ENCODE peak calls at places on chromosome 20, in eight cellular contexts. One of them, this sample, is unnamed.

GRCh38 chr20:24948939-24949679 is at the start of gene CST7:
- DNase-seq in AG08395: no peak
- DNase-seq in fibroblast of the aortic adventitia: no peak
- DNase-seq in stimulated activated CD8-positive, alpha-beta memory T cell treated with anti-CD3 and anti-CD28 coated beads, Interleukin-4, amount 100 ng/mL, for 1 hour: peak
- DNase-seq in testis: peak
- DNase-seq in stimulated activated CD4-positive, alpha-beta T cell treated with anti-CD3 and anti-CD28 coated beads, Interleukin-1b, Interleukin-23, amount 100 ng/mL, for 24 hours: peak
- DNase-seq in activated T-helper 1 cell treated with anti-CD3 and anti-CD28 coated beads, Interleukin-2, amount 50 U/mL, for 16 hours: peak
- DNase-seq in kidney glomerular epithelial cell: no peak
- DNase-seq in this sample: peak

GRCh38 chr20:45358282-45359068 is 4.5 kb upstream of the SYS1 start:
- DNase-seq in stimulated activated CD4-positive, alpha-beta T cell treated with anti-CD3 and anti-CD28 coated beads, Interleukin-1b, Interleukin-23, amount 100 ng/mL, for 24 hours: no peak
- DNase-seq in stimulated activated CD8-positive, alpha-beta memory T cell treated with anti-CD3 and anti-CD28 coated beads, Interleukin-4, amount 100 ng/mL, for 1 hour: no peak
- DNase-seq in kidney glomerular epithelial cell: peak
- DNase-seq in testis: peak
- DNase-seq in fibroblast of the aortic adventitia: peak
- DNase-seq in activated T-helper 1 cell treated with anti-CD3 and anti-CD28 coated beads, Interleukin-2, amount 50 U/mL, for 16 hours: no peak
- DNase-seq in AG08395: peak
- DNase-seq in this sample: no peak

GRCh38 chr20:10603971-10604864 is 69.6 kb downstream of the JAG1 start:
- DNase-seq in AG08395: peak
- DNase-seq in testis: peak
- DNase-seq in stimulated activated CD4-positive, alpha-beta T cell treated with anti-CD3 and anti-CD28 coated beads, Interleukin-1b, Interleukin-23, amount 100 ng/mL, for 24 hours: no peak
- DNase-seq in fibroblast of the aortic adventitia: peak
- DNase-seq in activated T-helper 1 cell treated with anti-CD3 and anti-CD28 coated beads, Interleukin-2, amount 50 U/mL, for 16 hours: no peak
- DNase-seq in stimulated activated CD8-positive, alpha-beta memory T cell treated with anti-CD3 and anti-CD28 coated beads, Interleukin-4, amount 100 ng/mL, for 1 hour: no peak
- DNase-seq in kidney glomerular epithelial cell: peak
- DNase-seq in this sample: no peak

GRCh38 chr20:2446845-2447244 is 23.7 kb downstream of the SNRPB start:
- DNase-seq in stimulated activated CD8-positive, alpha-beta memory T cell treated with anti-CD3 and anti-CD28 coated beads, Interleukin-4, amount 100 ng/mL, for 1 hour: no peak
- DNase-seq in fibroblast of the aortic adventitia: no peak
- DNase-seq in kidney glomerular epithelial cell: no peak
- DNase-seq in AG08395: no peak
- DNase-seq in testis: no peak
- DNase-seq in activated T-helper 1 cell treated with anti-CD3 and anti-CD28 coated beads, Interleukin-2, amount 50 U/mL, for 16 hours: no peak
- DNase-seq in stimulated activated CD4-positive, alpha-beta T cell treated with anti-CD3 and anti-CD28 coated beads, Interleukin-1b, Interleukin-23, amount 100 ng/mL, for 24 hours: no peak
- DNase-seq in this sample: no peak

GRCh38 chr20:59007758-59008511 is 881 bp upstream of the CTSZ start:
- DNase-seq in AG08395: no peak
- DNase-seq in fibroblast of the aortic adventitia: no peak
- DNase-seq in activated T-helper 1 cell treated with anti-CD3 and anti-CD28 coated beads, Interleukin-2, amount 50 U/mL, for 16 hours: no peak
- DNase-seq in kidney glomerular epithelial cell: peak
- DNase-seq in stimulated activated CD8-positive, alpha-beta memory T cell treated with anti-CD3 and anti-CD28 coated beads, Interleukin-4, amount 100 ng/mL, for 1 hour: no peak
- DNase-seq in testis: no peak
- DNase-seq in stimulated activated CD4-positive, alpha-beta T cell treated with anti-CD3 and anti-CD28 coated beads, Interleukin-1b, Interleukin-23, amount 100 ng/mL, for 24 hours: no peak
- DNase-seq in this sample: peak

GRCh38 chr20:1674361-1674760 is 16.8 kb upstream of the SIRPG start:
- DNase-seq in kidney glomerular epithelial cell: no peak
- DNase-seq in stimulated activated CD8-positive, alpha-beta memory T cell treated with anti-CD3 and anti-CD28 coated beads, Interleukin-4, amount 100 ng/mL, for 1 hour: no peak
- DNase-seq in activated T-helper 1 cell treated with anti-CD3 and anti-CD28 coated beads, Interleukin-2, amount 50 U/mL, for 16 hours: peak
- DNase-seq in testis: no peak
- DNase-seq in fibroblast of the aortic adventitia: no peak
- DNase-seq in stimulated activated CD4-positive, alpha-beta T cell treated with anti-CD3 and anti-CD28 coated beads, Interleukin-1b, Interleukin-23, amount 100 ng/mL, for 24 hours: no peak
- DNase-seq in AG08395: no peak
- DNase-seq in this sample: no peak

GRCh38 chr20:3027987-3028386 is 15.4 kb upstream of the GNRH2 start:
- DNase-seq in activated T-helper 1 cell treated with anti-CD3 and anti-CD28 coated beads, Interleukin-2, amount 50 U/mL, for 16 hours: no peak
- DNase-seq in AG08395: no peak
- DNase-seq in stimulated activated CD8-positive, alpha-beta memory T cell treated with anti-CD3 and anti-CD28 coated beads, Interleukin-4, amount 100 ng/mL, for 1 hour: no peak
- DNase-seq in testis: no peak
- DNase-seq in stimulated activated CD4-positive, alpha-beta T cell treated with anti-CD3 and anti-CD28 coated beads, Interleukin-1b, Interleukin-23, amount 100 ng/mL, for 24 hours: no peak
- DNase-seq in kidney glomerular epithelial cell: no peak
- DNase-seq in fibroblast of the aortic adventitia: no peak
- DNase-seq in this sample: no peak

GRCh38 chr20:57577679-57578475 is 17.0 kb downstream of the PCK1 start:
- DNase-seq in testis: no peak
- DNase-seq in activated T-helper 1 cell treated with anti-CD3 and anti-CD28 coated beads, Interleukin-2, amount 50 U/mL, for 16 hours: no peak
- DNase-seq in stimulated activated CD8-positive, alpha-beta memory T cell treated with anti-CD3 and anti-CD28 coated beads, Interleukin-4, amount 100 ng/mL, for 1 hour: no peak
- DNase-seq in fibroblast of the aortic adventitia: no peak
- DNase-seq in kidney glomerular epithelial cell: no peak
- DNase-seq in AG08395: no peak
- DNase-seq in stimulated activated CD4-positive, alpha-beta T cell treated with anti-CD3 and anti-CD28 coated beads, Interleukin-1b, Interleukin-23, amount 100 ng/mL, for 24 hours: no peak
- DNase-seq in this sample: no peak

GRCh38 chr20:6630494-6630893 is 137.0 kb upstream of the BMP2 start:
- DNase-seq in activated T-helper 1 cell treated with anti-CD3 and anti-CD28 coated beads, Interleukin-2, amount 50 U/mL, for 16 hours: no peak
- DNase-seq in stimulated activated CD4-positive, alpha-beta T cell treated with anti-CD3 and anti-CD28 coated beads, Interleukin-1b, Interleukin-23, amount 100 ng/mL, for 24 hours: no peak
- DNase-seq in testis: no peak
- DNase-seq in fibroblast of the aortic adventitia: no peak
- DNase-seq in stimulated activated CD8-positive, alpha-beta memory T cell treated with anti-CD3 and anti-CD28 coated beads, Interleukin-4, amount 100 ng/mL, for 1 hour: no peak
- DNase-seq in kidney glomerular epithelial cell: no peak
- DNase-seq in AG08395: no peak
- DNase-seq in this sample: no peak

GRCh38 chr20:58081842-58082241 is 146.6 kb downstream of the ANKRD60 start:
- DNase-seq in testis: no peak
- DNase-seq in fibroblast of the aortic adventitia: peak
- DNase-seq in stimulated activated CD4-positive, alpha-beta T cell treated with anti-CD3 and anti-CD28 coated beads, Interleukin-1b, Interleukin-23, amount 100 ng/mL, for 24 hours: no peak
- DNase-seq in kidney glomerular epithelial cell: no peak
- DNase-seq in activated T-helper 1 cell treated with anti-CD3 and anti-CD28 coated beads, Interleukin-2, amount 50 U/mL, for 16 hours: no peak
- DNase-seq in stimulated activated CD8-positive, alpha-beta memory T cell treated with anti-CD3 and anti-CD28 coated beads, Interleukin-4, amount 100 ng/mL, for 1 hour: no peak
- DNase-seq in AG08395: peak
- DNase-seq in this sample: no peak

GRCh38 chr20:61960836-61961235 is 104.8 kb downstream of the TAF4 start:
- DNase-seq in stimulated activated CD8-positive, alpha-beta memory T cell treated with anti-CD3 and anti-CD28 coated beads, Interleukin-4, amount 100 ng/mL, for 1 hour: no peak
- DNase-seq in kidney glomerular epithelial cell: no peak
- DNase-seq in testis: no peak
- DNase-seq in stimulated activated CD4-positive, alpha-beta T cell treated with anti-CD3 and anti-CD28 coated beads, Interleukin-1b, Interleukin-23, amount 100 ng/mL, for 24 hours: no peak
- DNase-seq in AG08395: no peak
- DNase-seq in activated T-helper 1 cell treated with anti-CD3 and anti-CD28 coated beads, Interleukin-2, amount 50 U/mL, for 16 hours: no peak
- DNase-seq in fibroblast of the aortic adventitia: no peak
- DNase-seq in this sample: no peak

GRCh38 chr20:44644384-44645131 is 6.9 kb downstream of the ADA start:
- DNase-seq in stimulated activated CD4-positive, alpha-beta T cell treated with anti-CD3 and anti-CD28 coated beads, Interleukin-1b, Interleukin-23, amount 100 ng/mL, for 24 hours: no peak
- DNase-seq in stimulated activated CD8-positive, alpha-beta memory T cell treated with anti-CD3 and anti-CD28 coated beads, Interleukin-4, amount 100 ng/mL, for 1 hour: no peak
- DNase-seq in testis: no peak
- DNase-seq in fibroblast of the aortic adventitia: no peak
- DNase-seq in activated T-helper 1 cell treated with anti-CD3 and anti-CD28 coated beads, Interleukin-2, amount 50 U/mL, for 16 hours: no peak
- DNase-seq in AG08395: no peak
- DNase-seq in kidney glomerular epithelial cell: no peak
- DNase-seq in this sample: no peak

GRCh38 chr20:46001498-46001897 is 7.2 kb upstream of the MMP9 start:
- DNase-seq in AG08395: no peak
- DNase-seq in kidney glomerular epithelial cell: no peak
- DNase-seq in activated T-helper 1 cell treated with anti-CD3 and anti-CD28 coated beads, Interleukin-2, amount 50 U/mL, for 16 hours: no peak
- DNase-seq in fibroblast of the aortic adventitia: no peak
- DNase-seq in stimulated activated CD8-positive, alpha-beta memory T cell treated with anti-CD3 and anti-CD28 coated beads, Interleukin-4, amount 100 ng/mL, for 1 hour: no peak
- DNase-seq in testis: no peak
- DNase-seq in stimulated activated CD4-positive, alpha-beta T cell treated with anti-CD3 and anti-CD28 coated beads, Interleukin-1b, Interleukin-23, amount 100 ng/mL, for 24 hours: no peak
- DNase-seq in this sample: no peak

GRCh38 chr20:9617940-9618339 is 103.5 kb downstream of the LAMP5 start:
- DNase-seq in activated T-helper 1 cell treated with anti-CD3 and anti-CD28 coated beads, Interleukin-2, amount 50 U/mL, for 16 hours: no peak
- DNase-seq in testis: peak
- DNase-seq in fibroblast of the aortic adventitia: peak
- DNase-seq in AG08395: peak
- DNase-seq in stimulated activated CD8-positive, alpha-beta memory T cell treated with anti-CD3 and anti-CD28 coated beads, Interleukin-4, amount 100 ng/mL, for 1 hour: no peak
- DNase-seq in stimulated activated CD4-positive, alpha-beta T cell treated with anti-CD3 and anti-CD28 coated beads, Interleukin-1b, Interleukin-23, amount 100 ng/mL, for 24 hours: no peak
- DNase-seq in kidney glomerular epithelial cell: peak
- DNase-seq in this sample: no peak

GRCh38 chr20:38113401-38114325 is 51.4 kb downstream of the TGM2 start:
- DNase-seq in testis: peak
- DNase-seq in AG08395: no peak
- DNase-seq in kidney glomerular epithelial cell: no peak
- DNase-seq in stimulated activated CD8-positive, alpha-beta memory T cell treated with anti-CD3 and anti-CD28 coated beads, Interleukin-4, amount 100 ng/mL, for 1 hour: no peak
- DNase-seq in activated T-helper 1 cell treated with anti-CD3 and anti-CD28 coated beads, Interleukin-2, amount 50 U/mL, for 16 hours: no peak
- DNase-seq in fibroblast of the aortic adventitia: no peak
- DNase-seq in stimulated activated CD4-positive, alpha-beta T cell treated with anti-CD3 and anti-CD28 coated beads, Interleukin-1b, Interleukin-23, amount 100 ng/mL, for 24 hours: no peak
- DNase-seq in this sample: no peak

GRCh38 chr20:1463971-1464570 is 2.6 kb downstream of the NSFL1C start:
- DNase-seq in activated T-helper 1 cell treated with anti-CD3 and anti-CD28 coated beads, Interleukin-2, amount 50 U/mL, for 16 hours: no peak
- DNase-seq in AG08395: no peak
- DNase-seq in fibroblast of the aortic adventitia: no peak
- DNase-seq in stimulated activated CD8-positive, alpha-beta memory T cell treated with anti-CD3 and anti-CD28 coated beads, Interleukin-4, amount 100 ng/mL, for 1 hour: no peak
- DNase-seq in testis: peak
- DNase-seq in kidney glomerular epithelial cell: no peak
- DNase-seq in stimulated activated CD4-positive, alpha-beta T cell treated with anti-CD3 and anti-CD28 coated beads, Interleukin-1b, Interleukin-23, amount 100 ng/mL, for 24 hours: no peak
- DNase-seq in this sample: no peak

GRCh38 chr20:1897965-1898464 is 2.8 kb downstream of the SIRPA start:
- DNase-seq in fibroblast of the aortic adventitia: peak
- DNase-seq in activated T-helper 1 cell treated with anti-CD3 and anti-CD28 coated beads, Interleukin-2, amount 50 U/mL, for 16 hours: no peak
- DNase-seq in testis: no peak
- DNase-seq in stimulated activated CD4-positive, alpha-beta T cell treated with anti-CD3 and anti-CD28 coated beads, Interleukin-1b, Interleukin-23, amount 100 ng/mL, for 24 hours: no peak
- DNase-seq in kidney glomerular epithelial cell: no peak
- DNase-seq in AG08395: no peak
- DNase-seq in stimulated activated CD8-positive, alpha-beta memory T cell treated with anti-CD3 and anti-CD28 coated beads, Interleukin-4, amount 100 ng/mL, for 1 hour: no peak
- DNase-seq in this sample: peak

GRCh38 chr20:5797843-5798462 is 47.8 kb downstream of the SHLD1 start:
- DNase-seq in testis: no peak
- DNase-seq in AG08395: no peak
- DNase-seq in kidney glomerular epithelial cell: no peak
- DNase-seq in stimulated activated CD8-positive, alpha-beta memory T cell treated with anti-CD3 and anti-CD28 coated beads, Interleukin-4, amount 100 ng/mL, for 1 hour: no peak
- DNase-seq in fibroblast of the aortic adventitia: no peak
- DNase-seq in activated T-helper 1 cell treated with anti-CD3 and anti-CD28 coated beads, Interleukin-2, amount 50 U/mL, for 16 hours: no peak
- DNase-seq in stimulated activated CD4-positive, alpha-beta T cell treated with anti-CD3 and anti-CD28 coated beads, Interleukin-1b, Interleukin-23, amount 100 ng/mL, for 24 hours: no peak
- DNase-seq in this sample: peak

GRCh38 chr20:20205141-20205861 is 153.0 kb downstream of the CFAP61 start:
- DNase-seq in testis: no peak
- DNase-seq in stimulated activated CD4-positive, alpha-beta T cell treated with anti-CD3 and anti-CD28 coated beads, Interleukin-1b, Interleukin-23, amount 100 ng/mL, for 24 hours: no peak
- DNase-seq in activated T-helper 1 cell treated with anti-CD3 and anti-CD28 coated beads, Interleukin-2, amount 50 U/mL, for 16 hours: no peak
- DNase-seq in fibroblast of the aortic adventitia: no peak
- DNase-seq in AG08395: no peak
- DNase-seq in stimulated activated CD8-positive, alpha-beta memory T cell treated with anti-CD3 and anti-CD28 coated beads, Interleukin-4, amount 100 ng/mL, for 1 hour: no peak
- DNase-seq in kidney glomerular epithelial cell: no peak
- DNase-seq in this sample: no peak

This sample was measured in GM13976.